ENCODE peak calls at places on chromosomes 1 and 21, in nine cellular contexts. Q, X, K, Y, E, V, P, R and Z are unnamed samples.

GRCh38 chr1:86845514-86845913 is 68.4 kb downstream of the SELENOF start:
- DNase-seq in X (no peak), Q (no peak), R (no peak), P (no peak), V (no peak), K (no peak), Y (no peak), E (no peak), Z (no peak)

GRCh38 chr1:27626031-27626935 is 8.7 kb downstream of the FGR start:
- DNase-seq in X (no peak), E (no peak), Q (no peak), R (no peak), K (peak), V (no peak), Y (no peak), P (no peak), Z (no peak)

GRCh38 chr1:108828074-108828961 is 28.6 kb downstream of the AKNAD1 start:
- DNase-seq in R (peak), K (peak), X (peak), V (peak), Q (peak), Y (peak), P (peak), E (peak), Z (peak)

GRCh38 chr1:29259802-29260441 is 23.6 kb downstream of the PTPRU start:
- DNase-seq in Y (no peak), P (no peak), R (no peak), V (peak), Q (peak), X (peak), E (peak), K (peak), Z (peak)

GRCh38 chr1:198913667-198914066 is 274.8 kb downstream of the PTPRC start:
- DNase-seq in V (no peak), Q (no peak), P (peak), X (no peak), Y (no peak), K (no peak), R (no peak), E (no peak), Z (no peak)

GRCh38 chr1:239212841-239213240 is 173.5 kb upstream of the CHRM3 start:
- DNase-seq in X (no peak), K (no peak), Q (peak), E (no peak), Y (no peak), R (no peak), V (no peak), P (no peak), Z (peak)

GRCh38 chr1:111441573-111442192 is 7.4 kb downstream of the WDR77 start:
- DNase-seq in R (peak), Y (no peak), E (no peak), X (peak), V (no peak), Q (peak), K (no peak), P (peak), Z (peak)

GRCh38 chr1:202589190-202589680 is 121.0 kb downstream of the SYT2 start:
- DNase-seq in E (peak), X (peak), Y (no peak), V (peak), Q (peak), K (peak), P (peak), R (no peak), Z (peak)

GRCh38 chr1:171984850-171985485 is 143.7 kb downstream of the DNM3 start:
- DNase-seq in Y (no peak), E (no peak), Q (no peak), K (no peak), R (peak), V (no peak), P (peak), X (no peak), Z (peak)

GRCh38 chr1:15902882-15903281 is 55.4 kb downstream of the SPEN start:
- DNase-seq in K (no peak), V (no peak), Y (no peak), X (no peak), Q (no peak), P (peak), R (no peak), E (no peak), Z (no peak)

GRCh38 chr1:43452789-43453441 is 816 bp downstream of the HYI start:
- DNase-seq in R (no peak), Y (no peak), P (peak), X (no peak), K (no peak), V (no peak), Q (peak), E (peak), Z (peak)

GRCh38 chr1:28517649-28517999 is 11.8 kb downstream of the RCC1 start:
- DNase-seq in K (no peak), R (no peak), Q (no peak), P (peak), V (no peak), E (no peak), Y (no peak), X (no peak), Z (no peak)

GRCh38 chr1:54987830-54988705 is 7.6 kb downstream of the TMEM61 start:
- DNase-seq in V (no peak), E (no peak), P (peak), K (no peak), Y (no peak), R (no peak), Q (no peak), X (no peak), Z (no peak)

GRCh38 chr1:233112184-233113008 is 162.0 kb downstream of the NTPCR start:
- DNase-seq in Q (no peak), Y (no peak), X (no peak), V (no peak), R (no peak), E (no peak), P (peak), K (no peak), Z (no peak)

GRCh38 chr1:67041836-67042503 is 12.0 kb downstream of the SLC35D1 start:
- DNase-seq in Y (no peak), K (no peak), X (no peak), Q (no peak), V (no peak), E (no peak), P (peak), R (no peak), Z (no peak)

GRCh38 chr21:33931799-33932390 is 16.3 kb upstream of the ATP5PO start:
- DNase-seq in X (no peak), P (no peak), R (no peak), E (no peak), Y (no peak), Q (no peak), V (no peak), K (no peak), Z (no peak)

GRCh38 chr1:178633068-178633467 is 92.0 kb upstream of the RALGPS2 start:
- DNase-seq in X (no peak), E (no peak), R (no peak), K (no peak), Q (no peak), V (no peak), Y (no peak), P (peak), Z (no peak)

GRCh38 chr21:36028127-36029069 is 31.9 kb downstream of the SETD4 start:
- DNase-seq in Q (peak), V (peak), R (peak), E (peak), Y (peak), P (peak), X (peak), K (peak), Z (peak)
- H3K27ac ChIP-seq in Q (no peak), V (no peak), R (peak), E (no peak), Y (no peak), P (no peak), X (no peak), K (no peak), Z (no peak)

DNA sequence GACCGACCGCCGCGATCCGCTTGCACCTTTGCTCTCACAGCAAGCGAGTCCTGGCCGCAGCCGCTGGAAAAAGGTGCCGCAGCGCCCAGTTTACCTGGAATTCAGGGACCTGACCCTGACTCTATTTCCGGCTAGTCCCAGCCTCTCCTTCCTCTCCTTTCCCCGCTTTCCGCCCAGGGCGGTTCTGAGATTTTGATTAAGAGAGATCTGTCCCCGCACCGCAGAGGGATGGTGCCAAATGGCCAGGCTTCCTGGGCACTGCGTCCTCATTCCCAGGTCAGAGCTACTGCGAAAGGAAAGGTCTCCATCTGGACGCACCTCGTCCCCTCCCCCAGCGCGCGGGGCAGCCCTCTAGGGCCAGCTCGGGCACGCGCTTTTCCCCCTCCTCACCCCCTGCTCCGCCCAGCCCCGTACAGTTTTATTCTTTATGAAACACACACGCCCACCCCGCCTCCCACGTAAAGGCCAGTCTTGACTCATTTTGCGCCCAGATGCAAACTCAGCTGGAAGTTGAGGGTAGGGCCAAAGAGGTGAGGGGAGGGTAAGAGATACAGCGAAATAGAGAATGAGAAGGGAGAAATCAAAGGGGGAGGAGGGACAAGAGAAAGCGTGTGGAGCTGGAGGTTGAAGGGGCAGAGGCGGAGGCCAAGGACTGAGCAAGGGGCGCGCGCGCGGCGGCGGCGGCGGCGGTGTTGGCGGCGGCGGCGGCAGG is 411.8 kb upstream of the ESRRG start:
- DNase-seq in X (no peak), Y (no peak), R (peak), P (peak), V (no peak), E (no peak), Q (no peak), K (no peak), Z (peak)
- H3K27ac ChIP-seq in X (no peak), Y (no peak), R (no peak), P (no peak), V (no peak), E (no peak), Q (no peak), K (peak), Z (no peak)

GRCh38 chr21:25243809-25244208 is 363.5 kb downstream of the MRPL39 start:
- DNase-seq in X (no peak), E (no peak), R (no peak), Y (no peak), V (no peak), Q (no peak), P (no peak), K (no peak), Z (no peak)

GRCh38 chr21:25240974-25241373 is 366.3 kb downstream of the MRPL39 start:
- DNase-seq in Q (no peak), E (no peak), R (no peak), Y (no peak), V (no peak), P (no peak), K (no peak), X (no peak), Z (no peak)

DNA sequence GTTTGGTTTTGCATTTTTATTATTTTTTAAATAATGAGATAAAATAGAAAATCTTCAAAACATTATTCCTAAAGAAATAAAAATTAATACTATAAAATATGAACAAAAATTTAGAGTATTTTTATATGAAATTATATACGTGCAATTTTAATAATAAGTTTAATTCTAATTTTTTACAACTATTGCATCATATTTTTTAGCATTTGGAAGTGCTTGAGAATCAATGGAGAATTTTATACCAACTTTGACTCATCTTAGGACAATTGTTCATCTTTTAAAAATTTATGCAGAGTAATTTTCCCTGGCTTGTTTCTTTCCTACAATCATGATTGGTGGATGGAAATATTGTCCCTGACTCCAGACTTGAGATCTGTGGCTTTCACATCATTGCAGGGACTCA is 362.5 kb downstream of the MRPL39 start:
- DNase-seq in K (no peak), Y (no peak), P (no peak), E (no peak), R (no peak), X (no peak), Q (no peak), V (no peak), Z (no peak)
- H3K27ac ChIP-seq in K (no peak), Y (no peak), P (no peak), E (no peak), R (no peak), X (no peak), Q (no peak), V (no peak), Z (no peak)

DNA sequence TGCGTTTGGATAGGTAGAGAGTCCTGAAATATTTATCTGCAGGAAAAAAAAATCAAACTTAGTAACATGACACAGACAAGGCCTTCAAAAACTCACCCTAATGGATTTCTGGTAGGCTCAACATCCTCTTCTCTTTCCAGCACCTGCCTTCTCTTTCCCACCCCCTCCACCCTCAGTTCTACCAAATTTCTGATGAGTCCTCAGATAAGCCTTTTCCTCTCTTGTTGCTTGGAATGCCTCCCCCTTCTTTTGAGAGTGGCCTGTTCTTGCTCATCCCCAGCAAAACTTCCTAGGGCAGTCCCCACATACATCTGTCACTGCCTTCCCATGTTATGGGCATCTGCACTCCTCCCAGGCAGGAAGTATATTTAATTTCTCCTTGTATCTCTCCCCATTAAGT is 7.6 kb upstream of the LBR start:
- DNase-seq in Y (no peak), V (no peak), K (no peak), X (no peak), P (no peak), Q (no peak), R (no peak), E (no peak), Z (no peak)
- H3K27ac ChIP-seq in Y (no peak), V (no peak), K (no peak), X (no peak), P (no peak), Q (no peak), R (no peak), E (no peak), Z (no peak)

GRCh38 chr1:228284521-228284920 is 76.7 kb downstream of the OBSCN start:
- DNase-seq in P (no peak), R (no peak), X (peak), E (no peak), Y (no peak), Q (no peak), K (no peak), V (no peak), Z (no peak)
- H3K27ac ChIP-seq in P (no peak), R (no peak), X (no peak), E (no peak), Y (no peak), Q (no peak), K (peak), V (no peak), Z (no peak)